ENCODE peak calls at places on chromosomes 11 and 22, in four cellular contexts. M, L, S and R are unnamed samples.

GRCh38 chr11:94788396-94788795 is 20.2 kb downstream of the AMOTL1 start:
- DNase-seq in M (no peak), L (no peak), S (no peak), R (no peak)

GRCh38 chr11:66891849-66892660 is 35.2 kb downstream of the LRFN4 start:
- DNase-seq in M (peak), L (peak), S (peak), R (no peak)

GRCh38 chr22:43094085-43094484 is 4.9 kb upstream of the TTLL1 start:
- DNase-seq in M (peak), L (peak), S (no peak), R (no peak)

GRCh38 chr11:66956689-66957290 is 1.4 kb downstream of the PC start:
- DNase-seq in M (peak), L (no peak), S (peak), R (no peak)

GRCh38 chr11:8841899-8842298 is 69.1 kb upstream of the AKIP1 start:
- DNase-seq in M (peak), L (no peak), S (no peak), R (no peak)

GRCh38 chr11:97965849-97966646 is 1054.7 kb upstream of the CNTN5 start:
- DNase-seq in M (peak), L (no peak), S (peak), R (no peak)

GRCh38 chr22:22769434-22770279 is 118.0 kb upstream of the IGLL5 start:
- DNase-seq in M (no peak), L (no peak), S (no peak), R (no peak)

GRCh38 chr11:72814831-72815618 is 814 bp downstream of the ATG16L2 start:
- DNase-seq in M (peak), L (no peak), S (no peak), R (no peak)

GRCh38 chr11:2791521-2792375 is 92.0 kb upstream of the KCNQ1OT1 start:
- DNase-seq in M (no peak), L (peak), S (no peak), R (no peak)

GRCh38 chr11:132187391-132187790 is 817.0 kb downstream of the NTM start:
- DNase-seq in M (no peak), L (no peak), S (no peak), R (no peak)

GRCh38 chr11:132184079-132184478 is 813.7 kb downstream of the NTM start:
- DNase-seq in M (no peak), L (no peak), S (no peak), R (no peak)

GRCh38 chr11:132187814-132188213 is 817.4 kb downstream of the NTM start:
- DNase-seq in M (peak), L (no peak), S (no peak), R (no peak)

GRCh38 chr11:132186193-132186592 is 815.8 kb downstream of the NTM start:
- DNase-seq in M (no peak), L (no peak), S (no peak), R (no peak)

GRCh38 chr11:132186699-132187098 is 816.3 kb downstream of the NTM start:
- DNase-seq in M (no peak), L (no peak), S (no peak), R (peak)
- TF ChIP-seq CTCF in M (no peak), L (no peak), S (no peak), R (peak)

GRCh38 chr11:86632499-86633269 is 39.7 kb downstream of the ME3 start:
- DNase-seq in M (peak), L (peak), S (peak), R (no peak)
- TF ChIP-seq CTCF in M (no peak), L (no peak), S (no peak), R (no peak)

GRCh38 chr11:118928870-118929495 is 3.3 kb upstream of the BCL9L start:
- DNase-seq in M (peak), L (peak), S (peak), R (no peak)
- TF ChIP-seq CTCF in M (peak), L (no peak), S (no peak), R (peak)

GRCh38 chr22:37183432-37184379 is 4.3 kb downstream of the C1QTNF6 start:
- DNase-seq in M (no peak), L (no peak), S (no peak), R (no peak)
- TF ChIP-seq CTCF in M (no peak), L (no peak), S (no peak), R (no peak)

DNA sequence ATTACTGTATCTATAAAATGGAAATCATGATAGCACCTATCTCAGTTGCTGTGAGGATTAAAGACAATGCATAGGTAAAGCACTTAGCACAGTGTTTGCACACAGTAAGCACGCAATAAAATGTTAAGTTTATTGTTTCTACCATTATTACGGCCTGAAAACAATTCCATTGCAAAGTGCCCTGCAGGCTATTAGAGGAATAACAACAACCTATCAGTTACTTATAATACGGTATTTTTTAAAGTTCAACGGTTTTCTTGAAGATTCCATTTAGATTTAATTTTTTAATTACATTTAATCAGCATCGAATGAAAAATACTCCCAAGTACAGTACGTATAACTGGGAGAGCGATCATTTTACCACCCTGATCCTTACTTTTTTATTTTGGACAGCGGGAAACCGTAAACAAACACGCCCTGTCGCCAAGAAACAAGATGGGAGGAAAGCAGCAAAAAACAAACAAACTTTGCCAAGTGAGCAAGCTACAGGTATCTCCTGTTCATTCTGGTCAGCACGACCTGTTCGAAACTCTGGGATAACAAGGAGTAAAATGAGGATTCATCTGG is 892 bp downstream of the SLC36A4 start:
- DNase-seq in M (peak), L (no peak), S (peak), R (no peak)
- TF ChIP-seq CTCF in M (peak), L (peak), S (peak), R (peak)

DNA sequence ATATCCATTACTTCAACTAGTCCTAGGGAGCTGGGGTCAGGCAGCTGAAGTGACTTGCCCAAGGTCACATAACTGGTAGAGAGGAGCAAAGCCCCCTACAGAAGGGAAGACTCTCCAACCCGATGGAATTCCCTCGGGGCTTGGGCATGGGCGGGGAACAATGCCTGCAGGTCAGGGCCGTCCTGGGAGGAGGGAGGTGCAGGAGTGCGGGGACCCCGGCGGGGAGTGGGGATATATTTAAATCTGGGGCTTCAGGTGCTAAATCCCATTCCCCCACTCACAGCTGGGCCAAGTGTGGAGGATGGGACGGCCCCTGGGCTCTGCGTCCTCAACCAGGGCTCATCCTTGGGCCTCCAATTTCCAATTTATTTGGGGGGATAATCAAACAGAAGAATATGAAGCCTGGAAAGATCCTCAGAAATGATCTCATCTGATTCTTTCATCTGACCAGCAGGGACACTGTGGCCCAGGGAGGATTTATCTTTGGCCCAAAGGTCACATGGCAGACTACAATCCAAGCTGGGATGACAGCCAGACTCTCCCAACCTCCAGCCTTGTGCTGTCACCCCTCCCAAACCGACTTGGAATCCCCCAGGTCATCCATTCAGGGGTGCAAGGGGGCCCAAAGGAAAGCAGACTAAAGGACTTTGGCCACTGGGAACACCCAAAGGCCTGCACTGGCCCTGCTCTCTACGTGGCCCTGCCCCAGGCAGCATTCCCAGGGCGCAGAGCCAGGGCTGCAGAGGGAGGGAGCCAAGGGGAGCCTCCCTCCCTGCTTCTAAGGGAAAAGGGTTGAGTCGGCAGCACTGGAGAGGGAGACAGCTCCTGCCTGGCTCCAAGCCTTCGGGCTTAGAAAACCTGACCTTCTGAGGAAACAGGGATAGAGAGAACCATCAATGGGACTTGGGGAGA is 8.7 kb upstream of the C1QTNF6 start:
- DNase-seq in M (peak), L (peak), S (peak), R (no peak)
- TF ChIP-seq CTCF in M (peak), L (no peak), S (no peak), R (no peak)

DNA sequence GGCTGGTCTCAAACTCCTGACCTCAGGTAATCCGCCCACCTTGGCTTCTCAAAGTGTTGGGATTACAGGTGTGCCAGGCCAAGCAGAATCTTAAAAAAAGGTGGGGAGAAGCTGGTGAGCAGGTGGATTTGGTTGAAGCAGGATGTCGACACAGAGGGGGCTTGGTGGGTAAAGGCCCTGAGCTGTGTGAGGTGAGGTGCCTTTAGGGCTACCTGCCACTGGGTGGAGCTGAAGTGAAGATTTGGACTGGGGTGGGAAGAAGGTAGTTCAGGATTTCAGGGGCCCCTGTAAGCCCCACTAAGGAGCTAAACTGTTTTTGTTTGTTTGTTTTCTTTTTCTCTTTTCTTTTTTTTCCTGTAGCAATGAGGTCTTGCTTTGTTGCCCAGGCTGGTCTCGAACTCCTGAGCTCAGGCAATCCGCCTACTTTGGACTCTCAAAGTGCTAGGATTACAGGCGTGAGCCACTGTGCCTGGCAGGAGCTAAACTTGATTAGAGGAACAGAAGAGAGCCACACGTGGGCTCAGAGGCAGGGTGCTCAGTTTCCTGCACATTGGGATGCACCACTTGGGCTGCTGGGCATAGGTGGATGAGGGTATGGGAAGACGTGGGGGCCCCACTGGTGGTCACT is 6.0 kb downstream of the P2RX6 start:
- DNase-seq in M (no peak), L (no peak), S (no peak), R (no peak)
- TF ChIP-seq CTCF in M (peak), L (peak), S (peak), R (peak)

GRCh38 chr11:28674432-28675076 is 566.4 kb downstream of the METTL15 start:
- DNase-seq in M (peak), L (no peak), S (no peak), R (peak)
- TF ChIP-seq CTCF in M (peak), L (no peak), S (no peak), R (peak)